ENCODE peak calls at places on chromosomes 12 and 14, in six cellular contexts. H is NCI-H510A treated with DMSO at 0.1 percent for 48 hours; X is upper lobe of right lung; B is CD8-positive, alpha-beta memory T cell; Z is fibroblast of the aortic adventitia; S is activated naive CD8-positive, alpha-beta T cell treated with anti-CD3 and anti-CD28 coated beads, Interleukin-2, amount 50 U/mL, for 16 hours. T is an unnamed sample.
A peak's percentile ranks its signal among the peaks of the same experiment; 100 is the strongest.

GRCh38 chr12:32895688-32896437 is 714 bp downstream of the PKP2 start:
- DNase-seq in H (no peak), X (no peak), B (no peak), Z (no peak), S (no peak), T (peak; percentile 50)

GRCh38 chr14:51652168-51653095 is 722 bp downstream of the FRMD6 start:
- DNase-seq in H (peak; percentile 44), X (no peak), B (peak; percentile 37), Z (peak; percentile 33), S (peak; percentile 3), T (peak; percentile 47)

GRCh38 chr12:2513141-2514037 is 281.4 kb upstream of the FKBP4 start:
- DNase-seq in H (no peak), X (no peak), B (no peak), Z (no peak), S (no peak), T (no peak)

GRCh38 chr14:24086193-24086955 is 7.7 kb upstream of the PCK2 start:
- DNase-seq in H (no peak), X (no peak), B (no peak), Z (no peak), S (no peak), T (no peak)

GRCh38 chr12:10016881-10017280 is 6.5 kb downstream of the CLEC12B start:
- DNase-seq in H (no peak), X (no peak), B (no peak), Z (peak; percentile 20), S (no peak), T (no peak)

GRCh38 chr12:103673891-103674375 is 86.9 kb downstream of the STAB2 start:
- DNase-seq in H (no peak), X (no peak), B (no peak), Z (no peak), S (no peak), T (no peak)

GRCh38 chr12:77064891-77065360 is 443 bp downstream of the E2F7 start:
- DNase-seq in H (peak; percentile 75), X (no peak), B (no peak), Z (no peak), S (no peak), T (peak; percentile 53)

GRCh38 chr14:103889313-103890051 is 38.8 kb upstream of the TDRD9 start:
- DNase-seq in H (no peak), X (peak; percentile 80), B (no peak), Z (no peak), S (no peak), T (no peak)

GRCh38 chr14:32201196-32201815 is 539 bp upstream of the RNU6-7 start:
- DNase-seq in H (peak; percentile 89), X (peak; percentile 95), B (peak; percentile 75), Z (peak; percentile 30), S (peak; percentile 60), T (peak; percentile 74)

GRCh38 chr14:32327255-32327961 is 1.7 kb upstream of the AKAP6 start:
- DNase-seq in H (no peak), X (no peak), B (no peak), Z (no peak), S (no peak), T (no peak)

GRCh38 chr12:132146098-132146497 is 1.8 kb downstream of the NOC4L start:
- DNase-seq in H (no peak), X (peak; percentile 32), B (no peak), Z (no peak), S (no peak), T (no peak)

GRCh38 chr14:98014851-98015615 is 1217.9 kb downstream of the VRK1 start:
- DNase-seq in H (no peak), X (no peak), B (no peak), Z (no peak), S (no peak), T (no peak)

GRCh38 chr14:75727124-75727523 is 66.1 kb downstream of the TTLL5 start:
- DNase-seq in H (no peak), X (no peak), B (no peak), Z (no peak), S (no peak), T (no peak)

GRCh38 chr12:54627304-54627703 is 7.4 kb downstream of the LACRT start:
- DNase-seq in H (no peak), X (no peak), B (no peak), Z (no peak), S (no peak), T (no peak)

GRCh38 chr14:73465833-73466532 is 7.6 kb upstream of the NUMB start:
- DNase-seq in H (no peak), X (no peak), B (no peak), Z (no peak), S (no peak), T (no peak)

GRCh38 chr12:9634177-9634803 is 26.6 kb upstream of the KLRB1 start:
- DNase-seq in H (peak; percentile 23), X (no peak), B (peak; percentile 68), Z (peak; percentile 74), S (peak; percentile 62), T (peak; percentile 52)

GRCh38 chr12:15779925-15780324 is 9.3 kb downstream of the EPS8 start:
- DNase-seq in H (no peak), X (no peak), B (no peak), Z (no peak), S (no peak), T (no peak)

GRCh38 chr14:104894331-104895206 is 29.5 kb downstream of the CEP170B start:
- DNase-seq in H (no peak), X (peak; percentile 66), B (no peak), Z (no peak), S (no peak), T (no peak)

GRCh38 chr14:74290415-74290814 is 12.3 kb downstream of the ABCD4 start:
- DNase-seq in H (no peak), X (no peak), B (no peak), Z (peak; percentile 16), S (no peak), T (peak; percentile 47)

GRCh38 chr14:69115407-69116185 is 37.3 kb downstream of the DCAF5 start:
- DNase-seq in H (no peak), X (no peak), B (no peak), Z (no peak), S (no peak), T (no peak)

T was measured in RKO.